ENCODE peak calls at places on chromosome 11, in seven cellular contexts. One of them, this sample, is unnamed.

GRCh38 chr11:57547854-57548377 is 10.5 kb downstream of the SMTNL1 start:
- DNase-seq in testis: peak; percentile 33
- DNase-seq in ovary: peak; percentile 50
- DNase-seq in IMR-90: no peak
- DNase-seq in body of pancreas: peak; percentile 48
- DNase-seq in stomach: no peak
- DNase-seq in Peyer's patch: peak; percentile 43
- DNase-seq in this sample: no peak

GRCh38 chr11:86688398-86689179 is 16.2 kb upstream of the ME3 start:
- DNase-seq in testis: no peak
- DNase-seq in Peyer's patch: no peak
- DNase-seq in ovary: no peak
- DNase-seq in IMR-90: peak; percentile 91
- DNase-seq in body of pancreas: no peak
- DNase-seq in stomach: no peak
- DNase-seq in this sample: no peak

GRCh38 chr11:74905326-74905725 is 43.6 kb downstream of the XRRA1 start:
- DNase-seq in IMR-90: no peak
- DNase-seq in testis: no peak
- DNase-seq in ovary: no peak
- DNase-seq in Peyer's patch: no peak
- DNase-seq in stomach: no peak
- DNase-seq in body of pancreas: no peak
- DNase-seq in this sample: no peak

GRCh38 chr11:71568707-71569349 is 3.5 kb downstream of the KRTAP5-10 start:
- DNase-seq in testis: peak; percentile 26
- DNase-seq in ovary: no peak
- DNase-seq in IMR-90: no peak
- DNase-seq in Peyer's patch: no peak
- DNase-seq in stomach: no peak
- DNase-seq in body of pancreas: no peak
- DNase-seq in this sample: no peak

GRCh38 chr11:78319453-78319955 is 98.1 kb downstream of the GAB2 start:
- DNase-seq in Peyer's patch: no peak
- DNase-seq in testis: no peak
- DNase-seq in IMR-90: peak; percentile 69
- DNase-seq in body of pancreas: no peak
- DNase-seq in stomach: no peak
- DNase-seq in ovary: no peak
- DNase-seq in this sample: peak; percentile 26

GRCh38 chr11:20154381-20154780 is 5.9 kb downstream of the DBX1 start:
- DNase-seq in testis: no peak
- DNase-seq in body of pancreas: no peak
- DNase-seq in ovary: no peak
- DNase-seq in Peyer's patch: no peak
- DNase-seq in IMR-90: no peak
- DNase-seq in stomach: no peak
- DNase-seq in this sample: no peak

GRCh38 chr11:62573006-62573591 is 592 bp downstream of the EEF1G start:
- DNase-seq in Peyer's patch: no peak
- DNase-seq in stomach: no peak
- DNase-seq in IMR-90: no peak
- DNase-seq in body of pancreas: no peak
- DNase-seq in ovary: no peak
- DNase-seq in testis: peak; percentile 47
- DNase-seq in this sample: no peak

GRCh38 chr11:11389238-11389637 is 36.2 kb upstream of the CSNK2A3 start:
- DNase-seq in IMR-90: no peak
- DNase-seq in Peyer's patch: no peak
- DNase-seq in testis: no peak
- DNase-seq in body of pancreas: peak; percentile 56
- DNase-seq in stomach: peak; percentile 32
- DNase-seq in ovary: no peak
- DNase-seq in this sample: peak; percentile 79

GRCh38 chr11:65377036-65377435 is 5.4 kb downstream of the SLC25A45 start:
- DNase-seq in testis: peak; percentile 51
- DNase-seq in stomach: no peak
- DNase-seq in IMR-90: no peak
- DNase-seq in Peyer's patch: no peak
- DNase-seq in body of pancreas: no peak
- DNase-seq in ovary: no peak
- DNase-seq in this sample: no peak

GRCh38 chr11:65377777-65378176 is 4.7 kb downstream of the SLC25A45 start:
- DNase-seq in body of pancreas: no peak
- DNase-seq in Peyer's patch: no peak
- DNase-seq in IMR-90: no peak
- DNase-seq in stomach: no peak
- DNase-seq in testis: no peak
- DNase-seq in ovary: no peak
- DNase-seq in this sample: no peak

GRCh38 chr11:65378928-65379638 is 3.4 kb downstream of the SLC25A45 start:
- DNase-seq in body of pancreas: no peak
- DNase-seq in IMR-90: no peak
- DNase-seq in ovary: no peak
- DNase-seq in testis: no peak
- DNase-seq in Peyer's patch: no peak
- DNase-seq in stomach: no peak
- DNase-seq in this sample: no peak

GRCh38 chr11:65379698-65380459 is 2.6 kb downstream of the SLC25A45 start:
- DNase-seq in testis: no peak
- DNase-seq in body of pancreas: peak; percentile 50
- DNase-seq in Peyer's patch: no peak
- DNase-seq in stomach: no peak
- DNase-seq in ovary: no peak
- DNase-seq in IMR-90: no peak
- DNase-seq in this sample: no peak

GRCh38 chr11:65378208-65378927 is 4.1 kb downstream of the SLC25A45 start:
- DNase-seq in stomach: no peak
- DNase-seq in body of pancreas: no peak
- DNase-seq in testis: no peak
- DNase-seq in ovary: no peak
- DNase-seq in Peyer's patch: peak; percentile 76
- DNase-seq in IMR-90: no peak
- DNase-seq in this sample: peak; percentile 52
- H3K27ac ChIP-seq in stomach: no peak overlapping the region
- H3K27ac ChIP-seq in body of pancreas: peak overlapping the region; percentile 97
- H3K27ac ChIP-seq in testis: no peak overlapping the region
- H3K27ac ChIP-seq in ovary: no peak overlapping the region
- H3K27ac ChIP-seq in Peyer's patch: peak overlapping the region; percentile 97
- H3K27ac ChIP-seq in IMR-90: no peak overlapping the region
- H3K27ac ChIP-seq in this sample: no peak overlapping the region

DNA sequence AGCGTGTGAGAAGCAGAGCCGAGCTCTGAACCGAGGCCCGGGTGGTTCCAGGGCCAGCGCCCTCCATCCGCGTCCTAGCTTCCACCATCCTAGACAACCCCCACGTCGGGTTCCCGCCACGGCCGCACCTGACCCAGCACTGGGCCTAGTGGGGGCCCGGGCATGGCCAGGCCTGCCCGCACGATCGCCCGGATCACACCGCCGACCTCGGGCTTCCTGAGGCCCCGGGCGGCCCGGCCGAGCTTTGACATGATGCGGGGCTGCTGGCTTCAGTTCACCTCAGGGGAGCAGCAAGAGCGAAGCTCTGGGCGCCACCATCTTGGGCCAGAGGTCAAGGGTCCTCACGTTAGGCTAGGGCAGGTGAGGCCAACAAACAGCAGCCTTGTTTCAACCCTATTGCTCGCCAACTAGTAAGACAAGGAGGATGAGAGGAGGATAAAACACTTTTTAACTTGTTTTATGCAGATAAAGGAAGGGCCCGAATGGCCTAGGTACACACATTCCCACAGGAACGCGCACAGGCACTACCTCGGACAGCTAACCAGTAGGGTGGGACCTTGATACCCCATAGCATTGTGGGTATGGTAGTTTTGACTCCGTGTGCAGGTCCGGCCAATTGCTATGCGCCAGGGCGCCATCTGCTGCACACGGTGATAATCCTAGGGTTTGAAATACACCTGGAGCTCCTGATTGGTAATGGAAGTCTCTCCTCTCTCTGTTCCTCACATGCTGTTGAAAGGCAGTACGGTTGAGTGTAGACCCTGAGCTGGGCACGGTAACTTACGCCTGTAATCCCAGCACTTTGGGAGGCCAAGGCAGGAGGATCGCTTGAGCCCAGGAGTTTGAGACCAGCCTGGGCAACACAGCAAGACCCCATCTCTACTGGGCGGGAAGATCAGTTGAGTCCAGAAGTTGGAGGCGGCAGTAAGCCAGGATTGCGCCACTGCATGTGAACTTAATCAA is at the start of gene MRPL11:
- DNase-seq in testis: peak; percentile 96
- DNase-seq in IMR-90: peak; percentile 93
- DNase-seq in stomach: peak; percentile 90
- DNase-seq in ovary: peak; percentile 89
- DNase-seq in Peyer's patch: peak; percentile 91
- DNase-seq in body of pancreas: peak; percentile 94
- DNase-seq in this sample: peak; percentile 93
- TF ChIP-seq POLR2A in testis: no peak
- TF ChIP-seq POLR2A in IMR-90: no peak
- TF ChIP-seq POLR2A in stomach: no peak
- TF ChIP-seq POLR2A in ovary: no peak
- TF ChIP-seq POLR2A in Peyer's patch: no peak
- TF ChIP-seq POLR2A in body of pancreas: peak; percentile 36
- TF ChIP-seq POLR2A in this sample: no peak

DNA sequence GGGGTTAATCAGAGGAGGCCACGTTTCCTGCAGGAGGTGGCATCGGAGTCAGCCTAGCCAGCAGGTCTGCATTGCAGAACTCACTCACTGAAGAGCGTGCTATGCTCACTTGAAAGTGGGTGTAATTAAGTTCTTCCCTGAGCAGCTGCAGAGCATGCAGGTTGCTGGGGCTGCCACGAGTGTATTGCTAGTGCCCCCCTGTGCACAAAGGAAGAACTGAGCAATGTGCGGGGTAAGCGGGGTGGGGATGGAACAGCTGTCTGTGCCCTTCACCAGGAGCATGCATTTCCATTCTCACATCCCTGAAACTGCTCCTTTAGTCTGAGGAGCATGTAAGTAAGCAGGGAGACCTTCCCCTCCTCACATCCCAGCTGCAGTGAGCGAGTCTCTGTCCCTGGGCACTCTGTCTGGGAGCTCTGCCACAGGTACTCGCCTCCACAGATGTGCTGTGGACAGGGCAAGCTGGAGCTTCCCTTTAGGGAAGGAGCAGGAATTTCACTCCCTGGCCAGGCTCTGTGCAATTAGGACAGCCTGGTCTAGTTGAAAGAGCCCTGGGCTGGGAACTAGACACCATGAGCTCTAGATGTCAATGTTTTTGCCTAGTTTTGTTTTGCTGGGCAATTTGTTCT is 1031.8 kb downstream of the NTM start:
- DNase-seq in stomach: no peak
- DNase-seq in IMR-90: peak; percentile 51
- DNase-seq in testis: peak; percentile 42
- DNase-seq in body of pancreas: peak; percentile 18
- DNase-seq in Peyer's patch: no peak
- DNase-seq in ovary: no peak
- DNase-seq in this sample: peak; percentile 19
- TF ChIP-seq CTCF in stomach: no peak
- TF ChIP-seq CTCF in IMR-90: peak; percentile 60
- TF ChIP-seq CTCF in testis: no peak
- TF ChIP-seq CTCF in body of pancreas: peak; percentile 18
- TF ChIP-seq CTCF in Peyer's patch: no peak
- TF ChIP-seq CTCF in ovary: no peak
- TF ChIP-seq CTCF in this sample: no peak

GRCh38 chr11:69920500-69921428 is 101.5 kb upstream of the FGF3 start:
- DNase-seq in IMR-90: no peak
- DNase-seq in Peyer's patch: no peak
- DNase-seq in ovary: no peak
- DNase-seq in body of pancreas: no peak
- DNase-seq in testis: no peak
- DNase-seq in stomach: no peak
- DNase-seq in this sample: peak; percentile 2

GRCh38 chr11:69918231-69918937 is 99.2 kb upstream of the FGF3 start:
- DNase-seq in testis: no peak
- DNase-seq in ovary: no peak
- DNase-seq in IMR-90: no peak
- DNase-seq in stomach: peak; percentile 74
- DNase-seq in body of pancreas: peak; percentile 52
- DNase-seq in Peyer's patch: no peak
- DNase-seq in this sample: peak; percentile 3

GRCh38 chr11:69918938-69919650 is 99.9 kb upstream of the FGF3 start:
- DNase-seq in testis: peak; percentile 83
- DNase-seq in ovary: peak; percentile 84
- DNase-seq in IMR-90: peak; percentile 57
- DNase-seq in Peyer's patch: peak; percentile 35
- DNase-seq in stomach: peak; percentile 79
- DNase-seq in body of pancreas: peak; percentile 83
- DNase-seq in this sample: peak; percentile 70

GRCh38 chr11:69921429-69922014 is 102.3 kb upstream of the FGF3 start:
- DNase-seq in IMR-90: no peak
- DNase-seq in Peyer's patch: no peak
- DNase-seq in stomach: no peak
- DNase-seq in testis: no peak
- DNase-seq in ovary: no peak
- DNase-seq in body of pancreas: no peak
- DNase-seq in this sample: no peak

GRCh38 chr11:69919659-69920499 is 100.7 kb upstream of the FGF3 start:
- DNase-seq in testis: no peak
- DNase-seq in Peyer's patch: no peak
- DNase-seq in ovary: no peak
- DNase-seq in stomach: no peak
- DNase-seq in IMR-90: no peak
- DNase-seq in body of pancreas: no peak
- DNase-seq in this sample: no peak
- H3K27ac ChIP-seq in testis: no peak overlapping the region
- H3K27ac ChIP-seq in Peyer's patch: no peak overlapping the region
- H3K27ac ChIP-seq in ovary: no peak overlapping the region
- H3K27ac ChIP-seq in stomach: no peak overlapping the region
- H3K27ac ChIP-seq in IMR-90: no peak overlapping the region
- H3K27ac ChIP-seq in body of pancreas: no peak overlapping the region
- H3K27ac ChIP-seq in this sample: no peak overlapping the region

DNA sequence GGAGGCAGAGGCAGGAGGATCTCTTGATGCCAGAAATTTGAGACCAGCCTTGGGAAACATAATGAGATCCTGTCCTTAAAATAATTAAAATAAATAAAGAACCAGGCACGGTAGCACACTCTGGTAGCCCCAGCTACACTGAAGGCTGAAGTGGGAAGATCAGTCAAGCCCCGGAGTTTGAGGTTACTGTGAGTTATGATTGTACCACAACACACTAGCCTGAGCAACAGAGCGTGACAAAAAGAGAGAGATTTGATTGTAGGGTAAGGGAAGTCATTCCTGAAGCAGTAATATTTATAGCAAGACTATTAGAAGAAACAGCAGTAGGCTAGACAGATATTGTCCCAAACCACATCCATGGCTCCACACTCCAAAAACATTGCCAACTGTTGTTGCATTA is 1408.4 kb upstream of the TENM4 start:
- DNase-seq in IMR-90: no peak
- DNase-seq in body of pancreas: no peak
- DNase-seq in testis: no peak
- DNase-seq in Peyer's patch: no peak
- DNase-seq in ovary: no peak
- DNase-seq in stomach: no peak
- DNase-seq in this sample: no peak
- TF ChIP-seq POLR2A in IMR-90: no peak
- TF ChIP-seq POLR2A in body of pancreas: no peak
- TF ChIP-seq POLR2A in testis: no peak
- TF ChIP-seq POLR2A in Peyer's patch: no peak
- TF ChIP-seq POLR2A in ovary: no peak
- TF ChIP-seq POLR2A in stomach: no peak
- TF ChIP-seq POLR2A in this sample: no peak